ENCODE peak calls at places on chromosomes 11 and 22, in four cellular contexts. G is hepatocyte, H is GM23338, E is MM.1S. P is an unnamed sample.

GRCh38 chr11:76185931-76186401 is 20.3 kb downstream of the WNT11 start:
- DNase-seq in G (peak), H (no peak), E (no peak), P (no peak)

GRCh38 chr22:39990688-39991087 is 4.1 kb upstream of the FAM83F start:
- DNase-seq in G (no peak), H (no peak), E (no peak), P (no peak)

GRCh38 chr11:36249271-36249670 is 40.0 kb downstream of the COMMD9 start:
- DNase-seq in G (peak), H (no peak), E (no peak), P (no peak)

GRCh38 chr11:122663764-122664163 is 8.2 kb downstream of the UBASH3B start:
- DNase-seq in G (no peak), H (no peak), E (no peak), P (no peak)

GRCh38 chr22:29298641-29299040 is 7.8 kb upstream of the GAS2L1 start:
- DNase-seq in G (no peak), H (no peak), E (no peak), P (no peak)

GRCh38 chr11:119907122-119907933 is 178.3 kb upstream of the NECTIN1 start:
- DNase-seq in G (peak), H (no peak), E (no peak), P (no peak)

GRCh38 chr11:113474362-113475159 is 637 bp downstream of the DRD2 start:
- DNase-seq in G (peak), H (peak), E (peak), P (peak)

GRCh38 chr11:72411623-72412532 is 22.5 kb downstream of the CLPB start:
- DNase-seq in G (no peak), H (no peak), E (no peak), P (peak)

GRCh38 chr11:30879322-30880020 is 293.3 kb upstream of the MPPED2 start:
- DNase-seq in G (no peak), H (no peak), E (no peak), P (no peak)

GRCh38 chr11:108967571-108967970 is 302.7 kb downstream of the DDX10 start:
- DNase-seq in G (peak), H (no peak), E (no peak), P (no peak)

GRCh38 chr11:2099523-2100316 is 39.5 kb downstream of the IGF2 start:
- DNase-seq in G (no peak), H (peak), E (no peak), P (no peak)

GRCh38 chr11:130813196-130813595 is 103.1 kb downstream of the SNX19 start:
- DNase-seq in G (no peak), H (no peak), E (no peak), P (no peak)

GRCh38 chr11:114972105-114972504 is 293.8 kb downstream of the NXPE2 start:
- DNase-seq in G (no peak), H (peak), E (no peak), P (no peak)

GRCh38 chr11:17457361-17458104 is 19.1 kb downstream of the ABCC8 start:
- DNase-seq in G (no peak), H (peak), E (no peak), P (no peak)

GRCh38 chr22:48592488-48592887 is 1235.2 kb downstream of the BRD1 start:
- DNase-seq in G (no peak), H (no peak), E (no peak), P (no peak)

GRCh38 chr11:122229611-122230386 is 113.8 kb upstream of the BLID start:
- DNase-seq in G (peak), H (peak), E (no peak), P (no peak)

GRCh38 chr22:44543362-44543761 is 45.3 kb upstream of the RTL6 start:
- DNase-seq in G (no peak), H (no peak), E (no peak), P (no peak)

GRCh38 chr22:46390652-46391301 is 55.3 kb downstream of the TRMU start:
- DNase-seq in G (no peak), H (no peak), E (no peak), P (no peak)

GRCh38 chr11:129383060-129383459 is 7.4 kb downstream of the BARX2 start:
- DNase-seq in G (no peak), H (no peak), E (no peak), P (no peak)

GRCh38 chr11:16296243-16296642 is 60.1 kb downstream of the SOX6 start:
- DNase-seq in G (no peak), H (no peak), E (no peak), P (no peak)

GRCh38 chr11:64856382-64857227 is 12.2 kb upstream of the CDC42BPG start:
- DNase-seq in G (peak), H (no peak), E (no peak), P (no peak)

GRCh38 chr22:44276706-44277403 is 35.9 kb downstream of the SHISAL1 start:
- DNase-seq in G (no peak), H (no peak), E (no peak), P (no peak)

GRCh38 chr22:28810839-28811491 is 10.6 kb upstream of the XBP1 start:
- DNase-seq in G (no peak), H (no peak), E (peak), P (no peak)

GRCh38 chr11:17972987-17973386 is 39.9 kb downstream of the SERGEF start:
- DNase-seq in G (peak), H (peak), E (no peak), P (no peak)

GRCh38 chr11:69573751-69574382 is 67.1 kb upstream of the CCND1 start:
- DNase-seq in G (no peak), H (no peak), E (no peak), P (no peak)

GRCh38 chr11:112776834-112777793 is 184.1 kb upstream of the NCAM1 start:
- DNase-seq in G (peak), H (no peak), E (no peak), P (no peak)

GRCh38 chr22:42967933-42968332 is 47.0 kb downstream of the PACSIN2 start:
- DNase-seq in G (no peak), H (no peak), E (no peak), P (no peak)

GRCh38 chr11:22338465-22338810 is 257 bp downstream of the SLC17A6 start:
- DNase-seq in G (no peak), H (peak), E (no peak), P (no peak)

GRCh38 chr22:41939981-41940852 is 6.7 kb downstream of the CENPM start:
- DNase-seq in G (no peak), H (peak), E (peak), P (peak)

GRCh38 chr11:133149698-133150097 is 382.6 kb downstream of the OPCML start:
- DNase-seq in G (no peak), H (peak), E (no peak), P (no peak)

GRCh38 chr11:587978-588380 is 11.7 kb downstream of the PHRF1 start:
- DNase-seq in G (peak), H (no peak), E (no peak), P (no peak)

GRCh38 chr11:124643605-124644425 is 21.2 kb downstream of the TBRG1 start:
- DNase-seq in G (no peak), H (no peak), E (no peak), P (no peak)

GRCh38 chr22:44697423-44698179 is 4.4 kb upstream of the PRR5 start:
- DNase-seq in G (peak), H (peak), E (peak), P (peak)

GRCh38 chr22:21606775-21607174 is 23.0 kb downstream of the YDJC start:
- DNase-seq in G (no peak), H (no peak), E (no peak), P (no peak)

GRCh38 chr11:7977251-7977917 is 9.8 kb upstream of the EIF3F start:
- DNase-seq in G (no peak), H (peak), E (no peak), P (peak)
- TF ChIP-seq EZH2phosphoT487 in G (no peak), H (no peak), E (no peak), P (no peak)

DNA sequence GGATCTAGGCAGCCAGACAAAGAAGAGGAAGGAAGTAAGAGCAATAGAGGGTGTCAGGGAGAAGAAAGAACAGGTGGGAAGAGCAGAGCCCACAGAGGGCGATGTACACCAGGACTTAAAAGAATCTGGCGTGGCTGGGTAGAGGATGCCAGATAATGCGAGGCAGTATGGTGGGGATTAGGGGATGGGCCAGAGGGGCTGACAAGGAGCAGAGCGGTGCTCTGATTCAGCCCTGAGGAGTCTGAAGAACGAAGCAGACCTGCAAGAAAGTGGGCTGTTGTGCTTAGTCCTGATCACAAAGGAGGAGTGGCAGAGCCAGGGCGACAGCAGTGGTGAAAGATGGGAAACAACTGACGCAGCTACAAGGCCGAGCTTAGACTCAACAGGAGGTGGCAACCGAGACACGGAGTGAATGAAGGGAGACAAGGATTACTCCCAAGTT is 163.7 kb downstream of the LARGE1 start:
- DNase-seq in G (peak), H (peak), E (no peak), P (peak)
- TF ChIP-seq EZH2phosphoT487 in G (no peak), H (no peak), E (no peak), P (no peak)

GRCh38 chr11:126586303-126586627 is 230.8 kb downstream of the ST3GAL4 start:
- DNase-seq in G (no peak), H (peak), E (no peak), P (no peak)

GRCh38 chr11:126583101-126583500 is 227.6 kb downstream of the ST3GAL4 start:
- DNase-seq in G (no peak), H (no peak), E (no peak), P (no peak)

GRCh38 chr11:126584028-126584427 is 228.5 kb downstream of the ST3GAL4 start:
- DNase-seq in G (no peak), H (no peak), E (no peak), P (no peak)

GRCh38 chr11:126583594-126583993 is 228.1 kb downstream of the ST3GAL4 start:
- DNase-seq in G (no peak), H (no peak), E (no peak), P (no peak)

GRCh38 chr11:126585388-126586302 is 230.2 kb downstream of the ST3GAL4 start:
- DNase-seq in G (peak), H (peak), E (no peak), P (no peak)
- TF ChIP-seq EZH2phosphoT487 in G (no peak), H (no peak), E (no peak), P (no peak)

DNA sequence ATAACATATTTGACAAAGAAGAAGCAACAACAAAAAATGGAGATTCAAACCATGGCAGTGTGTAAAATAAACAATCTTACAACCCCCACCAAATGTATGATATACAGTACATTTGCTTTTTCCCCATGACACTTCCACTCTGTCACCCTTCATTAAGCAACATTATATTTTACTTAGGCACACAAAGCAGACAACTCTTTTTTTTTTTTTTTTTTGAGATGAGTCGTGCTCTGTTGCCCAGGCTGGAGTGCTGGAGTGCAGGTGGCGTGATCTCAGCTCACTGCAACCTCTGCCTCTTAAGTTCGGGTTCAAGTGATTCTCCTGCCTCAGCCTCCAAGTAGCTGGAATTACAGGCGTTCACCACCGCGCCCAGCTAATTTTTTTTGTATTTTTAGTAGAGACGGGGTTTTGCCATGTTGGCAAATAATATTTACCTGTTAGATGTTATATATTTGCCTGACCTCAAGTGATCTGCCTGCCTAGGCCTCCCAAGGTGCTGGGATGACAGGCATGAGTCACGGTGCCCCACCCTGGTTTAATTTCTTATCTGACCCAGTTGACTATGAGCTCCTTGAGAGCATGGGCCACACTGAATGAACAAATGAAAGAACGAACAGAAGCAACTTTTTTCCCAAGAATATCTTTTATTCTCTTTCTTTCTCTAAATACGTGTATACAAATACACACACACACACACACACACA is 5.5 kb upstream of the PCF11 start:
- DNase-seq in G (peak), H (no peak), E (no peak), P (peak)
- TF ChIP-seq EZH2phosphoT487 in G (no peak), H (no peak), E (no peak), P (no peak)

GRCh38 chr22:38861927-38862326 is 10.1 kb downstream of the CBX6 start:
- DNase-seq in G (no peak), H (no peak), E (no peak), P (no peak)

GRCh38 chr22:38861170-38861874 is 10.7 kb downstream of the CBX6 start:
- DNase-seq in G (no peak), H (peak), E (no peak), P (no peak)

GRCh38 chr22:38864361-38865191 is 7.4 kb downstream of the CBX6 start:
- DNase-seq in G (peak), H (peak), E (no peak), P (no peak)

GRCh38 chr22:38863531-38864131 is 8.4 kb downstream of the CBX6 start:
- DNase-seq in G (peak), H (no peak), E (no peak), P (no peak)

DNA sequence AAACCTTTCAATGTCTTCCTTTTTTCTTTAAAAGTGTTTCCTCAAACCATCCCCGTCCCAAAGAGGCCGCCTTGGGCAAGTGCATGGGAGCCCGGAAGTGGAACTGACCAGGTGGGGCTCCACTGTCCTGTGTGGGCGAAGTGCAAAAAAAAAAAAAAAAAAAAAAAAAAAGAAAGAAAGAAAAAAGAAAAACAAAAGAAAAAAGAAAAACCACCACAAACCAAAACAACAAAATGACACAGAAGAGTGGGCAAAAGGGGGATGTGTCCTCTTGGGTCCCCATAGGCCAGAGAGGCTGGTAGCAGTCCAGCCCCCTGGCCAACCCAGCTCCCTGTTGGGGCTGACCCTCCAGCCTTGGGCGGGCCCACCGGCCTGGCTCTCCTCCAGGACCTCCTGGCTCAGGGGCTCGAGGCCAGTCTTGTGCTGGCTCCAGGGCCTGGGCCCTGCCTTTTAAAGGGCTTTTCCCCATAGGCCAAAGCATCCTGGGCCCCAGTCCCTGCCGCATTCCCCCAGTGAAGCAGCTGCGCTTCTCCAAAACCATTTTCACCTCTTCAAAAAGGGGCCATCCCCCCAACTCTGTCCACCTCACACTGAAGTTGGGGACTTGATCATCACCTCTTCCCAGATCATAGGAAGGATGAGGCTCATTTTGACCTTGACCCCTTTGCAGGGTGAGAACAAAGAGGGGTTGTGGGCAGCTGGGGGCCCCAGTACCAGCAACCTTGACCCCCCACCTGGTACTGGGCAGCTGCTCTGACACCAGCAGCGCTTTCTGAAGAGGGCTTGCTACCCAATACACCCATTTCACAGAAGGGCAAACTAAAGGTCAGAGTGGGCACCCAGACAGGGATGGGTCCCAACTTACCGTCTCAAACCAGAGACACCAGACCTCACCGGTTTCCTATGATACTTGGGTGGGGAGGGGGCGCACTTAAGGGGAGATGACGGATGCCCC is 9.4 kb downstream of the CBX6 start:
- DNase-seq in G (peak), H (peak), E (no peak), P (no peak)
- TF ChIP-seq EZH2phosphoT487 in G (no peak), H (no peak), E (no peak), P (no peak)

GRCh38 chr11:7671807-7672206 is 1.5 kb downstream of the CYB5R2 start:
- DNase-seq in G (peak), H (no peak), E (peak), P (no peak)

GRCh38 chr11:7671347-7671746 is 2.0 kb downstream of the CYB5R2 start:
- DNase-seq in G (peak), H (no peak), E (no peak), P (no peak)

GRCh38 chr11:7673724-7674434 is 579 bp upstream of the CYB5R2 start:
- DNase-seq in G (peak), H (peak), E (no peak), P (no peak)

GRCh38 chr11:7672276-7672959 is 882 bp downstream of the CYB5R2 start:
- DNase-seq in G (peak), H (no peak), E (no peak), P (no peak)

DNA sequence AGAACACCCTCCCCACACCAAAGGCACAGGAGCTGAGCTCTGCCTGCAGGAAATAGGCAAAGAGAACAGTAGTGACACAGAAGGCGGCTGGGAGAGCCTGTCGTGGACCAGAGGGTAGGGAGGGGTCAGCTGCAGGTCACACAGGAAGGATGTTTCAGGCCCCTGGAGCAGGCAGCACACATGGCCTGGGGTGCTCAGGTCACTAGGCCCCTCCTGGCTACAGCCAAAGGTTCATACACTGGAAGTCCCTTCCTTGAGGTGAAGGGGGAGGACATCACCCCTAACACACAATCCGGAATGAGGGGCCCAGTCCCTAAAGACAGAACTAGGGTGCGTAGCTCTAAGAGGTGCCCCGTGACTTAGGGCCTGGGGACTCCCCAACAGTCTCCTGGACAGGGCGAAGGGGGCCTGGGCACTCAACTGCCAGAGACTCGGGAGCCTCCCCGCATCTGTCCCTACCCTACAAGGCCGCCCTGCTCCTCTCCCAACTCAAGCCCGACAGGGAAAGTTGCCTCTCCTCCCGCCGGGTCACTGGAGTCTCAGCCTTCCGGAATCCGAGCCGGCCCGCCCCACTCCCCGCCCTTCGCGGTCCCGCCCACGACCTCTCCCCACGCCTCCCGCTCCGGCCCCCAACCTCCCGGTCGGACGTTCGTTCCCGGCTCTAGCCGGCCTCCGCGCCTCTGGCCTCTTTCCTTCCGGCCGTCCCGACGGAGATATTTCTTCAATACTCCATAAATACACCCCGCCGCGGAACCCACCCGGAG is at the start of gene CYB5R2:
- DNase-seq in G (peak), H (peak), E (no peak), P (no peak)
- TF ChIP-seq EZH2phosphoT487 in G (no peak), H (no peak), E (no peak), P (no peak)

P was measured in OCI-LY7.